ENCODE peak calls at places on chromosomes 1 and 21, in four cellular contexts. Y is NCI-H1092, R is astrocyte of the spinal cord, K is A549. O is an unnamed sample.

GRCh38 chr1:48469616-48470500 is 2.1 kb downstream of the SPATA6 start:
- DNase-seq in K (no peak), Y (no peak), R (peak), O (no peak)

GRCh38 chr1:201791775-201792166 is 37.2 kb upstream of the IPO9 start:
- DNase-seq in K (no peak), R (peak), Y (no peak), O (no peak)

GRCh38 chr1:169059391-169059790 is 47.1 kb upstream of the ATP1B1 start:
- DNase-seq in R (no peak), K (no peak), Y (no peak), O (no peak)

GRCh38 chr1:53693361-53693760 is 45.6 kb downstream of the GLIS1 start:
- DNase-seq in R (no peak), Y (no peak), K (no peak), O (no peak)

GRCh38 chr21:43361493-43362296 is 65.2 kb downstream of the SIK1 start:
- DNase-seq in K (no peak), R (peak), Y (no peak), O (no peak)

GRCh38 chr1:80668370-80668769 is 1132.4 kb upstream of the ADGRL2 start:
- DNase-seq in Y (no peak), R (no peak), K (no peak), O (no peak)

GRCh38 chr1:233278621-233279020 is 16.9 kb downstream of the PCNX2 start:
- DNase-seq in Y (no peak), K (no peak), R (no peak), O (no peak)

GRCh38 chr21:38878394-38879179 is 72.9 kb downstream of the ETS2 start:
- DNase-seq in R (no peak), K (no peak), Y (no peak), O (no peak)

GRCh38 chr21:38937286-38937790 is 131.6 kb downstream of the ETS2 start:
- DNase-seq in R (no peak), K (no peak), Y (no peak), O (no peak)

GRCh38 chr1:76012341-76013208 is 62.0 kb upstream of the ST6GALNAC3 start:
- DNase-seq in Y (no peak), K (no peak), R (no peak), O (no peak)

GRCh38 chr1:180098242-180098995 is 56.2 kb upstream of the QSOX1 start:
- DNase-seq in R (peak), K (peak), Y (no peak), O (no peak)

GRCh38 chr1:247212012-247212411 is 40.2 kb upstream of the ZNF124 start:
- DNase-seq in Y (no peak), K (no peak), R (no peak), O (no peak)

GRCh38 chr21:36171327-36171726 is 14.7 kb downstream of the DOP1B start:
- DNase-seq in R (no peak), K (no peak), Y (no peak), O (no peak)

GRCh38 chr1:180262628-180263488 is 32.8 kb downstream of the LHX4 start:
- DNase-seq in Y (no peak), R (no peak), K (no peak), O (no peak)

GRCh38 chr1:31683997-31684396 is 19.8 kb downstream of the COL16A1 start:
- DNase-seq in K (no peak), R (no peak), Y (no peak), O (no peak)

GRCh38 chr1:157773723-157774350 is 3.1 kb downstream of the FCRL2 start:
- DNase-seq in K (peak), Y (no peak), R (no peak), O (no peak)

GRCh38 chr1:184069675-184070074 is 18.1 kb downstream of the TSEN15 start:
- DNase-seq in R (no peak), K (no peak), Y (no peak), O (no peak)

GRCh38 chr1:150622219-150622975 is 7.0 kb downstream of the ENSA start:
- DNase-seq in K (no peak), Y (no peak), R (no peak), O (no peak)

GRCh38 chr1:64302971-64303370 is 99.5 kb downstream of the UBE2U start:
- DNase-seq in Y (no peak), K (no peak), R (peak), O (peak)

GRCh38 chr1:204874274-204874673 is 3.6 kb downstream of the NFASC start:
- DNase-seq in R (no peak), K (no peak), Y (no peak), O (no peak)

GRCh38 chr21:42081138-42081537 is 10.0 kb downstream of the UMODL1 start:
- DNase-seq in R (no peak), Y (no peak), K (no peak), O (no peak)

GRCh38 chr1:17875171-17875881 is 120.2 kb downstream of the ACTL8 start:
- DNase-seq in Y (no peak), R (peak), K (no peak), O (no peak)

GRCh38 chr21:39175154-39175553 is 8.1 kb downstream of the PSMG1 start:
- DNase-seq in Y (no peak), K (peak), R (peak), O (no peak)

GRCh38 chr1:235391879-235392278 is 24.7 kb downstream of the TBCE start:
- DNase-seq in K (no peak), R (no peak), Y (no peak), O (no peak)

GRCh38 chr1:183925947-183926346 is 111.6 kb downstream of the COLGALT2 start:
- DNase-seq in Y (no peak), K (no peak), R (no peak), O (no peak)

GRCh38 chr1:215824245-215824644 is 257.1 kb downstream of the KCTD3 start:
- DNase-seq in Y (no peak), K (no peak), R (peak), O (peak)

GRCh38 chr21:35882791-35883240 is 177.5 kb downstream of the SETD4 start:
- DNase-seq in Y (no peak), R (no peak), K (no peak), O (no peak)

GRCh38 chr1:228085287-228085926 is 2.9 kb downstream of the ARF1 start:
- DNase-seq in R (peak), K (no peak), Y (no peak), O (no peak)

GRCh38 chr1:21596179-21596578 is 73.0 kb downstream of the RAP1GAP start:
- DNase-seq in Y (no peak), K (no peak), R (no peak), O (no peak)

GRCh38 chr21:16954787-16955186 is 558.1 kb upstream of the CXADR start:
- DNase-seq in K (no peak), R (no peak), Y (no peak), O (no peak)

GRCh38 chr1:218361298-218362065 is 16.3 kb downstream of the TGFB2 start:
- DNase-seq in R (peak), K (peak), Y (no peak), O (peak)

GRCh38 chr1:196387766-196388165 is 220.5 kb downstream of the KCNT2 start:
- DNase-seq in Y (no peak), R (peak), K (no peak), O (no peak)

GRCh38 chr1:53654216-53655210 is 84.5 kb downstream of the GLIS1 start:
- DNase-seq in R (peak), Y (no peak), K (no peak), O (no peak)

GRCh38 chr1:197915797-197916686 is 1.1 kb upstream of the LHX9 start:
- DNase-seq in R (peak), Y (peak), K (peak), O (peak)

GRCh38 chr1:67559222-67559700 is 125.7 kb upstream of the GADD45A start:
- DNase-seq in K (peak), Y (no peak), R (peak), O (no peak)

GRCh38 chr1:115198938-115199337 is 109.6 kb upstream of the TSPAN2 start:
- DNase-seq in R (peak), K (no peak), Y (peak), O (no peak)

GRCh38 chr1:206544562-206545257 is 37.4 kb downstream of the RASSF5 start:
- DNase-seq in K (peak), R (peak), Y (peak), O (peak)

GRCh38 chr1:1809489-1809888 is 31.2 kb upstream of the NADK start:
- DNase-seq in R (no peak), K (no peak), Y (no peak), O (no peak)

GRCh38 chr1:88399690-88400089 is 284.4 kb upstream of the PKN2 start:
- DNase-seq in Y (no peak), R (no peak), K (no peak), O (no peak)

GRCh38 chr1:224622831-224623230 is 6.7 kb downstream of the CNIH3 start:
- DNase-seq in Y (no peak), K (no peak), R (no peak), O (no peak)